ENCODE peak calls at places on chromosomes 3 and 15, in four cellular contexts. S, V, Z and E are unnamed samples. For H3K9me3 and H3K4me1, the result is how much of the 10 kb centered on the place peaks cover.

GRCh38 chr3:172311217-172311616 is 137.0 kb downstream of the GHSR start:
- DNase-seq in S (no peak), V (no peak), Z (no peak), E (no peak)

GRCh38 chr15:81327526-81327925 is 3.6 kb upstream of the STARD5 start:
- DNase-seq in S (no peak), V (no peak), Z (peak), E (no peak)

GRCh38 chr3:173857154-173857553 is 459.6 kb downstream of the NLGN1 start:
- DNase-seq in S (no peak), V (no peak), Z (no peak), E (no peak)

GRCh38 chr15:79192462-79193036 is 90.0 kb upstream of the ANKRD34C start:
- DNase-seq in S (no peak), V (no peak), Z (no peak), E (no peak)

GRCh38 chr15:79433610-79434009 is 1.5 kb downstream of the MINAR1 start:
- DNase-seq in S (no peak), V (no peak), Z (no peak), E (peak)

GRCh38 chr3:16503191-16503776 is 10.2 kb downstream of the RFTN1 start:
- DNase-seq in S (no peak), V (no peak), Z (no peak), E (no peak)

GRCh38 chr3:125684199-125684598 is 88.9 kb upstream of the OSBPL11 start:
- DNase-seq in S (no peak), V (no peak), Z (peak), E (peak)

GRCh38 chr3:58536501-58537411 is at the start of gene ACOX2:
- DNase-seq in S (peak), V (peak), Z (peak), E (no peak)

GRCh38 chr3:152910966-152911365 is 76.0 kb downstream of the P2RY1 start:
- DNase-seq in S (no peak), V (no peak), Z (no peak), E (no peak)

DNA sequence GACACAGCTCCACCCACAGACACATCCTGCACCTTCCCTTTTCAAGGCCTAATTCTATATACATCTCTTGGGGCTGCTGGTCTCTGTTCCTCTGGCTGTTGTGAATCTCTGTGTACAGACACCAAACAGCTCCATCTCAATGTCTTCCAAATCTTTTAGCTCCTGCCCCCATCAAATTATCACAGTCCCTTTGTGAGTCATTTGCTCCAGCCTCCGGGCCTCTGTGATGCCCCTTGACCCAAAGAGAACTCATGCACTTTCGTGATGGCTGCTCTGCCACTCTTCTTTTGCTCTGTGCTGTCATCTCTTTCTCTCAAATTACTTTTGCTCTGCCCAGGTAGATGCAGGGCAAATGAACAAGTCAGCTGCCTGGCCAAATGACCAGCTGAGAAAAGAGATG is 369.0 kb upstream of the CDIN1 start:
- DNase-seq in S (no peak), V (no peak), Z (no peak), E (no peak)
- H3K9me3 ChIP-seq in S (under half), V (under half), Z (under half), E (under half)

DNA sequence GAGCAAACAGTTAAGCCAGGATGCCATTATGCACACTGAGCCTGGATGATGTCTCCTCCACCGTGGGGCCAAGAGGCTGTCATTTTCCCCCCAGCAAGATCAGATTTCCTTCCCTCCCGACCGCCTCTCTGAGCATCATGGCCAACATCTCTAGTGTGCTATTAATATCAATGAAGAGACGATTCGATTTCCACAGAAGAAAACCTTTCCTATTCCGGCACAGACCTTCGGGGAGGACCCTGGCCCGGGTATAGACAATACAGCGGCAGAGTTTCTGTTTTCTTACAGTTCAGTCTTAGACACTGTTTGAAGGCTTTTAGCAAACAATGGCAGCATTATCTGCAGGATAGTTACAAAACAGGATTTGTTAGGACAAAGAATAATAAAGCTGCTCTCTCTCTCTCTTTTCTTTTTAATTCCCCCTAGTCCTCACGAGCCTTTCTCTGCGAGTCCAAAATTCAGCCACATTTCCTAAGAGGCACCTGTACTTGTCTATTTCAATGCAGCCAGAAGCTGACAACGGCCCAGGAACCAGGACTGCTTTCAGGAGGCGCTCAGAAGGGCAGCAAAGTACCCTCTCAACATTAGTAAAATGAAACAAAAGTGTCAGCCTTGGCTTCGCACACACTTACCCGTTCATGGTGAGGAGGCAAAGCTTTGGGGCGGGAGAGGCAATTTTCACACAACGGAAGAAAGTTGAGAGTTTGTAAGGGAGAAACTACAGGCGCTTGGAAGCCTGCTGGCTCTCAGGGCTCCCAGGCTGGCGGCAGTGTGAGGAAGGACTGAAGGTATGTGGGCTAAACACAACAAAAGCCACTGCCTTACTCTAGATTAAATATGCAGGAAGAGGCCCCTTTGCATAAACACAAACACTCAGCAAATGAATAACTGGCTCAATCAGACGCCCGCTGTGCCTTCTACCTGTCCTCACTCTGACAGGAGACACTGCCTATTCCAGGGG is 278.0 kb downstream of the FOXP1 start:
- DNase-seq in S (peak), V (peak), Z (peak), E (peak)
- H3K4me1 ChIP-seq in S (under half), V (under half), Z (half or more), E (under half)

DNA sequence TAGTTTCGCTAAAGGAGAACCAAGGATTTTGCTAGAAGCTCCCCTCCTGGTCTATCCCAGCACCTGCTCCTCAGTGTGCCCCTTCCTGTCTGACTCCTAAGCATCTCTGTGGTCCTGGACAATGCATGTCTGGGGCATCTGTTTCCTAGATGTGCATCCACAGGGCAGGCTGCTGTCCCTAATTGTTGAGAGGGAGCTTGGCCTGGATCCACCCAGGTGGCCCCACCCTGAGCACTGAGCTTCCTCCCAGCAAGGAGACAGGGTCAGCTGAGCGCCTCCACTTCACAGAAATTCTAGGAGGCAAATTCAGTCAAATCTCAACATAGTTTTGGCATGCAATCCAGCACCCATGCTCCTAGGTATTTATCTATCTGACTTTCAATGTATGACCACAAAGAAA is 102.4 kb upstream of the GOLGA6L6 start:
- DNase-seq in S (no peak), V (no peak), Z (no peak), E (no peak)
- H3K9me3 ChIP-seq in S (under half), V (under half), Z (under half), E (under half)

DNA sequence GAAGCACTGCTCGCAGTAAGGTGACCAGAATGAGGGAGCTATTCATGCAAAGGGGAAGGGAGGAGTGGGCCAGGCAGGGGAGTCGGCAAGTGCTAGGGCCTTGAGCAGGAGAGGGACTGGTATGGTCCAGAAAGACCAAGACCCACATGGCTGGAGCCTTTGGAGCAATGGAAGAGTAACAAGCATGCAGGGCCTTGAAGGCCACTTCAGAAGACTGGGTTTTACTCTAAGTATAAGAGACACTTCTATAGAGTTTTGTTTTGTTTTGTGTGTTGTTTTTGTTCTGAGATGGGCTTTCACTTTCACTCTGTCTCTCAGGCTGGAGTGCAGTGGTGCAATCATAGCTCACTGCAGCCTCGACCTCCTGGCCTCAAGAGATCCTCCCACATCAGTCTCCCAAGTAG is 42.0 kb downstream of the BFSP2 start:
- DNase-seq in S (no peak), V (no peak), Z (peak), E (no peak)
- H3K4me1 ChIP-seq in S (under half), V (under half), Z (under half), E (under half)

GRCh38 chr3:6449099-6449498 is 411.8 kb upstream of the GRM7 start:
- DNase-seq in S (no peak), V (no peak), Z (no peak), E (no peak)

GRCh38 chr3:6452974-6453373 is 407.9 kb upstream of the GRM7 start:
- DNase-seq in S (no peak), V (no peak), Z (no peak), E (no peak)

DNA sequence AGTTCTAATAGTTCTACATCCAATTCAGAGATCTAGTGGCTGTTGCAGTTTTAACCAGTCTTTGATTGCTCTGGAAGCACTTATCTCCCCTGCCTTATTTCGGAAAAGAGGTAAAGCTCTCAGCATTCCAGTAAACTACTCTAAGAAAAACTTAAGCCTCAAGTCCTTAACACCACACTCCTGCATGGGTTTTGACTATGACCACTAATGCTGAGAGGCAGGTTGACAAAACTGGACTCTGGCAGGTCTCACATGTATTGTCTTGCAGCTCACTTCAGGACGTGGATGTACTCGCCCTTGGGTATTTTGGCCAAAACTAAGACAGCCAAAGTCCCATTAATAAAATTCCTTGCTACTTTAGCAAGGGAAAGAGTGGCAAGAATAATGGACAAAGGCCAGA is 405.9 kb upstream of the GRM7 start:
- DNase-seq in S (no peak), V (no peak), Z (no peak), E (no peak)
- H3K9me3 ChIP-seq in S (under half), V (under half), Z (under half), E (under half)

DNA sequence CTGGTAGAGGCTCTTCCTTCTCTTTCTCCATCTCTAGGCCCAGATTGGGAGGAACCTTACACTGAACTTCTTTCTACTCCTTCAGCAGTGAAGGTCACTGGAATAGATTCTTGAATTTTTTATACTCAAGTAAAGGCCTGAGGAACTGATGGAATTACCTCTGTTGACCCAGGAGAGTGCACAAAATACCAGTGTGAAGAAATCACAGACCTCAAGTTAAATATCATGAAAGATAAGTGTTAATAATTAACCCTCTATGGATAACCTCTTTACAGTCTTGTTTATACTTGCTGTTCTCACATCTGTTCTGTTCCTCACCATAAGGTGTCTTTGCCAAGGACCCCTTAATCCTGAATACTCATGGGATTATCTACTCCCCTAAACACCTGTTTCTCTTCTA is 244.4 kb upstream of the STAC start:
- DNase-seq in S (no peak), V (no peak), Z (no peak), E (no peak)
- H3K4me1 ChIP-seq in S (under half), V (under half), Z (under half), E (under half)

GRCh38 chr3:139377378-139377777 is 12.1 kb downstream of the COPB2 start:
- DNase-seq in S (no peak), V (no peak), Z (no peak), E (no peak)

GRCh38 chr3:139378587-139378986 is 10.9 kb downstream of the COPB2 start:
- DNase-seq in S (no peak), V (no peak), Z (no peak), E (peak)

DNA sequence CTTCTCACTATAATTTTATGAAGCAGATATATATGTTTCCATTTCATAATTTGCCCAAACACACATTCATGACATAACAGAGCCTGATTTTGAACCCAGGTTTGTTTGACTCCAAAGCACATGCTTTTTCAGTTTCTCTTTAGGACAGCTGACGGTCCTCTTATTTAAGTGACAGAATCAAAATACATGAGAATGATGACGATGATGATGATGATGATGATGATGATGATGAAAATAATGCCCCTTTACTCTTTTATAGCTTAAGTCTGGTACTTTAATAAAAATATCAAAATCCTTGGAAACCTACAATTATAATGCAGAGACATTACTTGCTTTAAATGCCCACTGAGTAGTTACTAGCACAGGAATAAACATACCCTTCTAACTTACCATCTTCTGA is 15.3 kb downstream of the COPB2 start:
- DNase-seq in S (no peak), V (no peak), Z (no peak), E (no peak)
- H3K9me3 ChIP-seq in S (under half), V (under half), Z (under half), E (under half)

GRCh38 chr3:67648701-67649100 is 5.7 kb downstream of the SUCLG2 start:
- DNase-seq in S (no peak), V (no peak), Z (no peak), E (no peak)
- H3K4me1 ChIP-seq in S (under half), V (half or more), Z (under half), E (under half)